ENCODE peak calls at places on chromosomes 13 and 19, in four cellular contexts. R is K562, T is A549, Z is GM12878. P is an unnamed sample.

GRCh38 chr13:77966671-77967070 is 48.0 kb upstream of the EDNRB start:
- DNase-seq in R (no peak), T (no peak), Z (no peak), P (no peak)

GRCh38 chr19:46296722-46297431 is at the start of gene HIF3A:
- DNase-seq in R (peak), T (no peak), Z (no peak), P (no peak)

GRCh38 chr13:97430296-97430695 is 3.7 kb upstream of the RAP2A start:
- DNase-seq in R (no peak), T (no peak), Z (no peak), P (no peak)

GRCh38 chr19:51131780-51132680 is 7.3 kb downstream of the SIGLEC9 start:
- DNase-seq in R (peak), T (peak), Z (no peak), P (no peak)

GRCh38 chr19:18274303-18274775 is at the start of gene IQCN:
- DNase-seq in R (no peak), T (peak), Z (no peak), P (peak)

GRCh38 chr19:845707-846481 is 5.1 kb downstream of the PRTN3 start:
- DNase-seq in R (no peak), T (no peak), Z (no peak), P (no peak)

GRCh38 chr19:33240181-33240771 is 14.6 kb upstream of the SLC7A10 start:
- DNase-seq in R (no peak), T (no peak), Z (no peak), P (no peak)

GRCh38 chr19:41321600-41322270 is 11.8 kb downstream of the CCDC97 start:
- DNase-seq in R (peak), T (peak), Z (no peak), P (peak)

GRCh38 chr19:14502334-14503092 is 6.6 kb upstream of the GIPC1 start:
- DNase-seq in R (no peak), T (peak), Z (no peak), P (peak)

GRCh38 chr19:34588249-34588648 is 88.7 kb downstream of the SCGB2B2 start:
- DNase-seq in R (no peak), T (no peak), Z (no peak), P (no peak)

GRCh38 chr19:3494051-3494450 is 6.4 kb downstream of the DOHH start:
- DNase-seq in R (peak), T (no peak), Z (no peak), P (no peak)

GRCh38 chr19:6066661-6067646 is 43.3 kb downstream of the RFX2 start:
- DNase-seq in R (peak), T (peak), Z (no peak), P (peak)

GRCh38 chr19:39351537-39352037 is 9.4 kb downstream of the SAMD4B start:
- DNase-seq in R (peak), T (peak), Z (peak), P (no peak)

GRCh38 chr19:29714371-29714952 is 599 bp downstream of the C19orf12 start:
- DNase-seq in R (peak), T (no peak), Z (no peak), P (no peak)

GRCh38 chr19:47094557-47095517 is 18.7 kb downstream of the ZC3H4 start:
- DNase-seq in R (no peak), T (no peak), Z (no peak), P (peak)

GRCh38 chr13:93173656-93174055 is 53.0 kb upstream of the GPC6 start:
- DNase-seq in R (no peak), T (no peak), Z (no peak), P (no peak)

GRCh38 chr13:23469901-23470525 is 36.5 kb upstream of the SACS start:
- DNase-seq in R (no peak), T (peak), Z (no peak), P (no peak)

GRCh38 chr19:40266111-40266510 is 19.0 kb downstream of the AKT2 start:
- DNase-seq in R (no peak), T (no peak), Z (no peak), P (no peak)

GRCh38 chr13:63497601-63498000 is 2082.0 kb upstream of the PCDH20 start:
- DNase-seq in R (no peak), T (no peak), Z (no peak), P (no peak)

GRCh38 chr19:39262496-39262895 is 5.7 kb upstream of the IFNL2 start:
- DNase-seq in R (no peak), T (no peak), Z (no peak), P (no peak)

GRCh38 chr19:51372649-51373504 is at the start of gene NKG7:
- DNase-seq in R (peak), T (no peak), Z (peak), P (no peak)

GRCh38 chr13:30676672-30677071 is 58.7 kb upstream of the ALOX5AP start:
- DNase-seq in R (peak), T (peak), Z (no peak), P (peak)

GRCh38 chr13:101698400-101698799 is 245.9 kb downstream of the ITGBL1 start:
- DNase-seq in R (no peak), T (no peak), Z (no peak), P (no peak)

GRCh38 chr13:93522486-93522885 is 295.9 kb downstream of the GPC6 start:
- DNase-seq in R (no peak), T (no peak), Z (no peak), P (no peak)

GRCh38 chr13:21522847-21523246 is 63.7 kb upstream of the ZDHHC20 start:
- DNase-seq in R (peak), T (no peak), Z (no peak), P (no peak)

GRCh38 chr13:59326717-59327116 is 837.0 kb downstream of the DIAPH3 start:
- DNase-seq in R (no peak), T (no peak), Z (no peak), P (no peak)

GRCh38 chr19:4376991-4377781 is 23.2 kb downstream of the SH3GL1 start:
- DNase-seq in R (no peak), T (no peak), Z (no peak), P (no peak)

GRCh38 chr19:46192990-46193650 is 36.4 kb upstream of the IGFL1 start:
- DNase-seq in R (peak), T (peak), Z (no peak), P (peak)

GRCh38 chr13:93004919-93005318 is 221.7 kb upstream of the GPC6 start:
- DNase-seq in R (no peak), T (peak), Z (no peak), P (peak)

GRCh38 chr19:2385053-2385721 is 25.1 kb downstream of the TMPRSS9 start:
- DNase-seq in R (peak), T (peak), Z (no peak), P (peak)

GRCh38 chr19:32718286-32718685 is 1.3 kb upstream of the TDRD12 start:
- DNase-seq in R (no peak), T (no peak), Z (no peak), P (no peak)

GRCh38 chr13:112954488-112955270 is 14.3 kb upstream of the MCF2L start:
- DNase-seq in R (no peak), T (no peak), Z (no peak), P (no peak)

GRCh38 chr19:48735031-48735615 is 5.3 kb downstream of the RASIP1 start:
- DNase-seq in R (no peak), T (peak), Z (no peak), P (no peak)

GRCh38 chr13:76853481-76853880 is 32.7 kb downstream of the KCTD12 start:
- DNase-seq in R (no peak), T (no peak), Z (no peak), P (no peak)

GRCh38 chr13:76854209-76854608 is 32.0 kb downstream of the KCTD12 start:
- DNase-seq in R (no peak), T (no peak), Z (no peak), P (no peak)

GRCh38 chr13:76854894-76855293 is 31.3 kb downstream of the KCTD12 start:
- DNase-seq in R (no peak), T (no peak), Z (no peak), P (no peak)

GRCh38 chr13:76852991-76853390 is 33.2 kb downstream of the KCTD12 start:
- DNase-seq in R (no peak), T (no peak), Z (no peak), P (no peak)

DNA sequence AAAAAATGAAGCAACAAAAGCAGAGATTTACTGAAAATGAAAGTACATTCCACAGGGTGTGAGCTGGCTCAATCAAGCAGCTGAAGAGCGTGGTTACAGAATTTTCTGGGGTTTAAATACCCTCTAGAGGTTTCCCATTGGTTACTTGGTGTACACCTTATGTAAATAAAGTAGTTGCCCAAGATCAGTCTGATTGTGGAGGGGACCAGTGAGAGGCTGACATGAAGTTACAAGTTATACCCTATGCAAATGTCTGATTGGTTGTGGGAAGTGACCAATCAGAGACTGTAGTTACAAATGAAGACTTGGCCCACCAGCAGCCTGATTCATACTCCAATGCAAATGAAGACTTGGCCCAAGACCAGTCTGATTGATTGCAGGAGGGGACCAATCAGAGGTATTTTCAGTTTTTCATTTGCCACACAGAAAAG is 30.0 kb downstream of the KCTD12 start:
- DNase-seq in R (no peak), T (no peak), Z (no peak), P (no peak)
- TF ChIP-seq MAX in R (no peak), T (no peak), Z (no peak), P (no peak)

GRCh38 chr13:39874331-39875055 is 219.0 kb downstream of the COG6 start:
- DNase-seq in R (no peak), T (no peak), Z (no peak), P (no peak)

GRCh38 chr13:39877134-39877533 is 221.7 kb downstream of the COG6 start:
- DNase-seq in R (no peak), T (no peak), Z (no peak), P (no peak)

GRCh38 chr13:39875583-39875982 is 220.1 kb downstream of the COG6 start:
- DNase-seq in R (no peak), T (no peak), Z (no peak), P (no peak)

GRCh38 chr13:39875111-39875510 is 219.6 kb downstream of the COG6 start:
- DNase-seq in R (no peak), T (no peak), Z (no peak), P (no peak)

GRCh38 chr13:39876258-39876657 is 220.8 kb downstream of the COG6 start:
- DNase-seq in R (no peak), T (peak), Z (no peak), P (no peak)
- TF ChIP-seq CHD4 in R (no peak), T (no peak), Z (no peak), P (no peak)

GRCh38 chr13:35648109-35648508 is 171.6 kb upstream of the MAB21L1 start:
- DNase-seq in R (no peak), T (no peak), Z (no peak), P (no peak)

GRCh38 chr13:35649162-35649561 is 172.7 kb upstream of the MAB21L1 start:
- DNase-seq in R (no peak), T (no peak), Z (no peak), P (no peak)

DNA sequence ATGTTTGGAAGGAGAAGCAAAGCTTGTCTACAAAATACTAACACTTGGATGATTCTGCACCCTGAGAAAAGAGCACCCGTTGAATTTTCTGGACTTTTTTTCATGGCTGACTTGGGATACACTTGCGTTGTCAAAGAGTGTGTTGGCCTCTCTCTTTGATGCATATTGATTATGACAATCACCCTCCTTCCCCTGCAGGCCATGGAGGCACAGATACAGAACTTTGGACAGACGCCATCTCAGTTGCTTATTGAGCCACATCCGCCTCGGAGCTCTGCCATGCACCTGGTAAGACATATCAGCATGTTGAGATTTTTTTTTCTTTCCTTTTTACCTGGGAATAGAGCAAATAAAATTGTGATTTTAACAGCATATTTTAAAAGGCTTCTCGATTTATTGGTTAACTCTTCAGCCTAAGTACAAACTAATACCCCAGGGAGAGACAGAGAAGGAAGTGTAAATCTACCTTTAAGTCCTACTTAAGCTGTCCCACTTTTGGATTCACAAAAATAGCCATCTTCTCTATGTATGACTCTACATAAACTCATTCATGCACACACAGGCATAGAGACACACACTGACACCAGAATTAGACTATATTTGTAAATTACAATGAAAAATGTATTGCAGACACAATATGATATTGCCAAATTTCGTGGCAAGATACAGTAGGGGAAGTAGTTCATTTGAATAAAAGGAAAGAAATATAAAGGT is 169.7 kb upstream of the MAB21L1 start:
- DNase-seq in R (no peak), T (no peak), Z (no peak), P (no peak)
- TF ChIP-seq MAX in R (no peak), T (no peak), Z (no peak), P (no peak)

DNA sequence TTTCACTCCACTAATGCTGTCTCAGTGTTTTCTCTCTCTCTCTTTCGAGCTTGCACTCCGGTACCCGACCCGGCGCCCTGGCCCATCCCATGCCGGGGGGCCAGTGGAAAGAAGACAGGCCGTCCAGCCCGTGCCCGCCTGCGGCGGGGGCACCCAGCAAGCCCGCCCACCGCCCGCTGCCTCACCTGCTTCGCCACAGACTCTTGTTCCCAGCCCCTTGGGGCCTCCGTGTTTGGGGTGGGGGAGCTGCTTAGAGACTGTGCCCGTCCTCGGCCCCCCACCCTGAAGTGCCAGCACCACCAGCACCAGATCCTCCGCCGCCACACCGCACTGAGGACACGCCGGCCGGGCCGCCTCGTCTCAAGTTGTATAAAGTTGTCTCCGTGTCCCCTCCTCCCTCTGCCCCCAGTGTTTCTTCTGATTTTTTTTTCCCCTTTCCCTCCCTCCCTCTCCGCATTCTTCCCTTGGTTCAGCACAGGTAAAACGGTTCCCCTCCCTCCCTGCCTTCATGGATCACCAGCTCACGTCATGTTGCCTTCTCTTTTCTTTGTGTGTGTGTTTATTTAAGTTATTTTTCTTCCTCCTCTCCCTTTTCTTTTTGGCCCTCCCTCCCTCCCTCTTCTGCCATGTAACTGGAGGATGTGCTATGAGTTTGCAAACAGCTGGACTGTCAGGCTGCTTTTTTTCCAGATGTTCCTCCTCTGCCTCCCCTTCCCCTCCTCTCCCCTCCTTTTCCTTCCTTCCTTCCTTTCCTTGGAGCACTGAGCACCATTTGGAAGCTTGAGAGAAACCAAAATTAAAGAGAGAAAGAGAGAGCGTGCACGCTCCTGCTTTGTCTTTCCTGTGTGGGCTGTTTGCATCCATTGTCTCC is 2.1 kb downstream of the LENG9 start:
- DNase-seq in R (no peak), T (no peak), Z (no peak), P (no peak)
- TF ChIP-seq CHD4 in R (no peak), T (no peak), Z (no peak), P (no peak)

DNA sequence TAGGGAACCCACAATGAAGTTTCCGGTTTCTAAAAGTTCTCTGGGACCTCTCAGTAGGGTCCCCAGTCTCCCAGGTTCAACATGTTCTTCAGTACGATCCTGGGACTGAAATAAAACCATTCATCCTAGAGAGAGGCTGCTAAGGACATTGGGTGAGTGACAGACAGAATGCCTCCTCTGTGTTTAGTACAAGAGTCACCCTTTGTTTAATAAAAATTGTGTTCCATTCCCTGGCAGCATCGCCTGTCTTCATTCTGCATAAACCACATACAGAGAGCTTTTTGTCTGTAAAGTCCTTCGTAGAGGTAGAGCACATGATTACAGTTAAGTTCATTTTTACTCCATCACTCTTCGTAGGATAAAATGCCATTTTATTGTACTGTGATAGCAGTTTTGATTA is 95.3 kb upstream of the GPR12 start:
- DNase-seq in R (no peak), T (no peak), Z (no peak), P (no peak)
- TF ChIP-seq MAX in R (no peak), T (no peak), Z (no peak), P (no peak)

GRCh38 chr13:50838031-50838430 is 5.5 kb downstream of the DLEU7 start:
- DNase-seq in R (no peak), T (no peak), Z (no peak), P (no peak)
- TF ChIP-seq CHD4 in R (no peak), T (no peak), Z (no peak), P (no peak)

GRCh38 chr13:67281476-67281875 is 51.3 kb upstream of the PCDH9 start:
- DNase-seq in R (no peak), T (no peak), Z (no peak), P (no peak)

GRCh38 chr13:67273001-67273400 is 42.9 kb upstream of the PCDH9 start:
- DNase-seq in R (no peak), T (no peak), Z (no peak), P (no peak)

GRCh38 chr13:67277581-67277980 is 47.4 kb upstream of the PCDH9 start:
- DNase-seq in R (no peak), T (no peak), Z (no peak), P (no peak)

GRCh38 chr13:67275351-67275989 is 45.3 kb upstream of the PCDH9 start:
- DNase-seq in R (no peak), T (no peak), Z (no peak), P (no peak)

DNA sequence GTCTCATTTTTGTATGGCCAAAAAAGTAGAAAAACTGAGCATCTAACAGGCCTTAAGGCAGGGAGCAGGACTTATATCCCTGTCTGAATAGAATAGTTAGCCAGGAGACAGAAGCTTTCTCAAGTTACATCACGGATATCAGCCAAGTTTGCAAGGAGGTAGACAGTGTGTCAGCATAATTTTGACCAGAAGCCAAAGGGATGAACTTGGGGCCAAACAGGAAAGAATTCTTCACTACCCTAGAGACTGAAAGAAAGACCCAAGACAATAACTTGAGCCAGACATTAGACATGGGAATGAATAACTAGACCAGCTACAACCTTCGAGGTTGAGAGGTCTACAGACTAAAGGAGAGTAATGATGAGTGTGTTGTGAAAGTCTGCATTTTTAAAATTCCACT is 48.1 kb upstream of the PCDH9 start:
- DNase-seq in R (no peak), T (no peak), Z (no peak), P (no peak)
- TF ChIP-seq MAX in R (no peak), T (no peak), Z (no peak), P (no peak)